ENCODE peak calls at places on chromosomes 6 and 20, in nine cellular contexts. One of them, this sample, is unnamed.

GRCh38 chr6:138722425-138723371 is 50.9 kb upstream of the CCDC28A start:
- DNase-seq in HFF-Myc: peak; percentile 3
- DNase-seq in fibroblast of the aortic adventitia: peak; percentile 70
- DNase-seq in heart left ventricle: no peak
- DNase-seq in MM.1S: no peak
- DNase-seq in ascending aorta: no peak
- DNase-seq in A549: no peak
- DNase-seq in mammary epithelial cell: peak; percentile 87
- DNase-seq in PC-3: peak; percentile 33
- DNase-seq in this sample: no peak

GRCh38 chr20:56630086-56630493 is 984 bp downstream of the TFAP2C start:
- DNase-seq in HFF-Myc: no peak
- DNase-seq in fibroblast of the aortic adventitia: no peak
- DNase-seq in heart left ventricle: no peak
- DNase-seq in MM.1S: peak; percentile 77
- DNase-seq in ascending aorta: no peak
- DNase-seq in A549: peak; percentile 88
- DNase-seq in mammary epithelial cell: peak; percentile 95
- DNase-seq in PC-3: peak; percentile 97
- DNase-seq in this sample: peak; percentile 51

GRCh38 chr6:46584586-46584985 is 68.0 kb downstream of the CYP39A1 start:
- DNase-seq in HFF-Myc: no peak
- DNase-seq in fibroblast of the aortic adventitia: no peak
- DNase-seq in heart left ventricle: no peak
- DNase-seq in MM.1S: no peak
- DNase-seq in ascending aorta: no peak
- DNase-seq in A549: no peak
- DNase-seq in mammary epithelial cell: peak; percentile 6
- DNase-seq in PC-3: peak; percentile 19
- DNase-seq in this sample: no peak

GRCh38 chr6:82894653-82895259 is 170.9 kb downstream of the UBE3D start:
- DNase-seq in HFF-Myc: no peak
- DNase-seq in fibroblast of the aortic adventitia: no peak
- DNase-seq in heart left ventricle: no peak
- DNase-seq in MM.1S: no peak
- DNase-seq in ascending aorta: no peak
- DNase-seq in A549: no peak
- DNase-seq in mammary epithelial cell: no peak
- DNase-seq in PC-3: no peak
- DNase-seq in this sample: no peak

GRCh38 chr6:113092795-113093194 is 745.7 kb downstream of the RFPL4B start:
- DNase-seq in HFF-Myc: no peak
- DNase-seq in fibroblast of the aortic adventitia: no peak
- DNase-seq in heart left ventricle: no peak
- DNase-seq in MM.1S: no peak
- DNase-seq in ascending aorta: no peak
- DNase-seq in A549: no peak
- DNase-seq in mammary epithelial cell: no peak
- DNase-seq in PC-3: no peak
- DNase-seq in this sample: no peak

GRCh38 chr6:130934848-130935585 is 107.8 kb downstream of the SMLR1 start:
- DNase-seq in HFF-Myc: no peak
- DNase-seq in fibroblast of the aortic adventitia: peak; percentile 57
- DNase-seq in heart left ventricle: no peak
- DNase-seq in MM.1S: no peak
- DNase-seq in ascending aorta: no peak
- DNase-seq in A549: no peak
- DNase-seq in mammary epithelial cell: no peak
- DNase-seq in PC-3: no peak
- DNase-seq in this sample: no peak

GRCh38 chr6:56745081-56745480 is 102.4 kb upstream of the DST start:
- DNase-seq in HFF-Myc: no peak
- DNase-seq in fibroblast of the aortic adventitia: no peak
- DNase-seq in heart left ventricle: no peak
- DNase-seq in MM.1S: no peak
- DNase-seq in ascending aorta: no peak
- DNase-seq in A549: no peak
- DNase-seq in mammary epithelial cell: peak; percentile 55
- DNase-seq in PC-3: no peak
- DNase-seq in this sample: no peak

GRCh38 chr6:158819977-158820632 is 937 bp upstream of the EZR start:
- DNase-seq in HFF-Myc: no peak
- DNase-seq in fibroblast of the aortic adventitia: peak; percentile 24
- DNase-seq in heart left ventricle: no peak
- DNase-seq in MM.1S: no peak
- DNase-seq in ascending aorta: no peak
- DNase-seq in A549: no peak
- DNase-seq in mammary epithelial cell: peak; percentile 46
- DNase-seq in PC-3: no peak
- DNase-seq in this sample: no peak

GRCh38 chr6:2940010-2940850 is 31.1 kb downstream of the SERPINB6 start:
- DNase-seq in HFF-Myc: no peak
- DNase-seq in fibroblast of the aortic adventitia: no peak
- DNase-seq in heart left ventricle: no peak
- DNase-seq in MM.1S: peak; percentile 91
- DNase-seq in ascending aorta: no peak
- DNase-seq in A549: no peak
- DNase-seq in mammary epithelial cell: no peak
- DNase-seq in PC-3: no peak
- DNase-seq in this sample: peak; percentile 88

GRCh38 chr6:39995633-39996032 is 61.4 kb upstream of the MOCS1 start:
- DNase-seq in HFF-Myc: no peak
- DNase-seq in fibroblast of the aortic adventitia: no peak
- DNase-seq in heart left ventricle: no peak
- DNase-seq in MM.1S: no peak
- DNase-seq in ascending aorta: no peak
- DNase-seq in A549: no peak
- DNase-seq in mammary epithelial cell: no peak
- DNase-seq in PC-3: no peak
- DNase-seq in this sample: no peak

GRCh38 chr6:34610819-34611477 is 54.8 kb upstream of the SPDEF start:
- DNase-seq in HFF-Myc: peak; percentile 38
- DNase-seq in fibroblast of the aortic adventitia: peak; percentile 89
- DNase-seq in heart left ventricle: no peak
- DNase-seq in MM.1S: no peak
- DNase-seq in ascending aorta: no peak
- DNase-seq in A549: peak; percentile 11
- DNase-seq in mammary epithelial cell: peak; percentile 64
- DNase-seq in PC-3: peak; percentile 94
- DNase-seq in this sample: no peak

GRCh38 chr20:54856202-54856601 is 380.8 kb downstream of the DOK5 start:
- DNase-seq in HFF-Myc: no peak
- DNase-seq in fibroblast of the aortic adventitia: no peak
- DNase-seq in heart left ventricle: no peak
- DNase-seq in MM.1S: no peak
- DNase-seq in ascending aorta: no peak
- DNase-seq in A549: no peak
- DNase-seq in mammary epithelial cell: no peak
- DNase-seq in PC-3: no peak
- DNase-seq in this sample: no peak

GRCh38 chr6:159788757-159789376 is 535 bp downstream of the TCP1 start:
- DNase-seq in HFF-Myc: no peak
- DNase-seq in fibroblast of the aortic adventitia: peak; percentile 31
- DNase-seq in heart left ventricle: peak; percentile 55
- DNase-seq in MM.1S: peak; percentile 15
- DNase-seq in ascending aorta: peak; percentile 18
- DNase-seq in A549: peak; percentile 15
- DNase-seq in mammary epithelial cell: peak; percentile 23
- DNase-seq in PC-3: peak; percentile 10
- DNase-seq in this sample: peak; percentile 64

GRCh38 chr6:64985726-64986125 is 721.3 kb downstream of the EYS start:
- DNase-seq in HFF-Myc: no peak
- DNase-seq in fibroblast of the aortic adventitia: no peak
- DNase-seq in heart left ventricle: no peak
- DNase-seq in MM.1S: no peak
- DNase-seq in ascending aorta: no peak
- DNase-seq in A549: no peak
- DNase-seq in mammary epithelial cell: no peak
- DNase-seq in PC-3: no peak
- DNase-seq in this sample: no peak

GRCh38 chr20:24942679-24943078 is 6.4 kb upstream of the CST7 start:
- DNase-seq in HFF-Myc: no peak
- DNase-seq in fibroblast of the aortic adventitia: no peak
- DNase-seq in heart left ventricle: no peak
- DNase-seq in MM.1S: no peak
- DNase-seq in ascending aorta: no peak
- DNase-seq in A549: no peak
- DNase-seq in mammary epithelial cell: no peak
- DNase-seq in PC-3: no peak
- DNase-seq in this sample: no peak

GRCh38 chr6:148440877-148441453 is 98.3 kb downstream of the SASH1 start:
- DNase-seq in HFF-Myc: peak; percentile 83
- DNase-seq in fibroblast of the aortic adventitia: peak; percentile 97
- DNase-seq in heart left ventricle: peak; percentile 58
- DNase-seq in MM.1S: no peak
- DNase-seq in ascending aorta: no peak
- DNase-seq in A549: peak; percentile 24
- DNase-seq in mammary epithelial cell: peak; percentile 69
- DNase-seq in PC-3: peak; percentile 93
- DNase-seq in this sample: no peak

GRCh38 chr6:117444600-117444999 is 18.9 kb upstream of the ROS1 start:
- DNase-seq in HFF-Myc: no peak
- DNase-seq in fibroblast of the aortic adventitia: peak; percentile 61
- DNase-seq in heart left ventricle: no peak
- DNase-seq in MM.1S: no peak
- DNase-seq in ascending aorta: no peak
- DNase-seq in A549: no peak
- DNase-seq in mammary epithelial cell: peak; percentile 41
- DNase-seq in PC-3: no peak
- DNase-seq in this sample: no peak

GRCh38 chr20:23264545-23264944 is 86.0 kb upstream of the NXT1 start:
- DNase-seq in HFF-Myc: no peak
- DNase-seq in fibroblast of the aortic adventitia: no peak
- DNase-seq in heart left ventricle: no peak
- DNase-seq in MM.1S: no peak
- DNase-seq in ascending aorta: no peak
- DNase-seq in A549: no peak
- DNase-seq in mammary epithelial cell: no peak
- DNase-seq in PC-3: no peak
- DNase-seq in this sample: no peak

GRCh38 chr20:62552613-62553012 is 76.8 kb upstream of the GATA5 start:
- DNase-seq in HFF-Myc: no peak
- DNase-seq in fibroblast of the aortic adventitia: no peak
- DNase-seq in heart left ventricle: no peak
- DNase-seq in MM.1S: no peak
- DNase-seq in ascending aorta: no peak
- DNase-seq in A549: no peak
- DNase-seq in mammary epithelial cell: no peak
- DNase-seq in PC-3: no peak
- DNase-seq in this sample: no peak
- H3K4me3 ChIP-seq in HFF-Myc: no peak overlapping the region
- H3K4me3 ChIP-seq in fibroblast of the aortic adventitia: no peak overlapping the region
- H3K4me3 ChIP-seq in heart left ventricle: peak overlapping the region; percentile 93
- H3K4me3 ChIP-seq in MM.1S: no peak overlapping the region
- H3K4me3 ChIP-seq in ascending aorta: no peak overlapping the region
- H3K4me3 ChIP-seq in A549: no peak overlapping the region
- H3K4me3 ChIP-seq in mammary epithelial cell: no peak overlapping the region
- H3K4me3 ChIP-seq in PC-3: no peak overlapping the region
- H3K4me3 ChIP-seq in this sample: no peak overlapping the region

GRCh38 chr6:43772571-43773049 is 2.6 kb downstream of the VEGFA start:
- DNase-seq in HFF-Myc: no peak
- DNase-seq in fibroblast of the aortic adventitia: no peak
- DNase-seq in heart left ventricle: peak; percentile 72
- DNase-seq in MM.1S: peak; percentile 35
- DNase-seq in ascending aorta: no peak
- DNase-seq in A549: no peak
- DNase-seq in mammary epithelial cell: no peak
- DNase-seq in PC-3: no peak
- DNase-seq in this sample: no peak
- H3K4me3 ChIP-seq in HFF-Myc: peak overlapping the region; percentile 93
- H3K4me3 ChIP-seq in fibroblast of the aortic adventitia: peak overlapping the region; percentile 97
- H3K4me3 ChIP-seq in heart left ventricle: peak overlapping the region; percentile 92
- H3K4me3 ChIP-seq in MM.1S: peak overlapping the region; percentile 73
- H3K4me3 ChIP-seq in ascending aorta: peak overlapping the region; percentile 97
- H3K4me3 ChIP-seq in A549: peak overlapping the region; percentile 59
- H3K4me3 ChIP-seq in mammary epithelial cell: peak overlapping the region; percentile 97
- H3K4me3 ChIP-seq in PC-3: peak overlapping the region; percentile 98
- H3K4me3 ChIP-seq in this sample: peak overlapping the region; percentile 85

GRCh38 chr6:5302220-5302946 is 41.1 kb downstream of the FARS2 start:
- DNase-seq in HFF-Myc: no peak
- DNase-seq in fibroblast of the aortic adventitia: no peak
- DNase-seq in heart left ventricle: no peak
- DNase-seq in MM.1S: no peak
- DNase-seq in ascending aorta: no peak
- DNase-seq in A549: no peak
- DNase-seq in mammary epithelial cell: no peak
- DNase-seq in PC-3: no peak
- DNase-seq in this sample: peak; percentile 83
- H3K4me3 ChIP-seq in HFF-Myc: no peak overlapping the region
- H3K4me3 ChIP-seq in fibroblast of the aortic adventitia: no peak overlapping the region
- H3K4me3 ChIP-seq in heart left ventricle: no peak overlapping the region
- H3K4me3 ChIP-seq in MM.1S: peak overlapping the region; percentile 1
- H3K4me3 ChIP-seq in ascending aorta: no peak overlapping the region
- H3K4me3 ChIP-seq in A549: no peak overlapping the region
- H3K4me3 ChIP-seq in mammary epithelial cell: no peak overlapping the region
- H3K4me3 ChIP-seq in PC-3: no peak overlapping the region
- H3K4me3 ChIP-seq in this sample: peak overlapping the region; percentile 40

GRCh38 chr6:71194730-71195129 is 93.9 kb upstream of the OGFRL1 start:
- DNase-seq in HFF-Myc: no peak
- DNase-seq in fibroblast of the aortic adventitia: peak; percentile 69
- DNase-seq in heart left ventricle: no peak
- DNase-seq in MM.1S: no peak
- DNase-seq in ascending aorta: no peak
- DNase-seq in A549: peak; percentile 5
- DNase-seq in mammary epithelial cell: peak; percentile 5
- DNase-seq in PC-3: peak; percentile 63
- DNase-seq in this sample: no peak

GRCh38 chr6:71198908-71199307 is 89.7 kb upstream of the OGFRL1 start:
- DNase-seq in HFF-Myc: no peak
- DNase-seq in fibroblast of the aortic adventitia: no peak
- DNase-seq in heart left ventricle: no peak
- DNase-seq in MM.1S: no peak
- DNase-seq in ascending aorta: no peak
- DNase-seq in A549: no peak
- DNase-seq in mammary epithelial cell: no peak
- DNase-seq in PC-3: no peak
- DNase-seq in this sample: no peak

GRCh38 chr6:71197770-71198169 is 90.8 kb upstream of the OGFRL1 start:
- DNase-seq in HFF-Myc: no peak
- DNase-seq in fibroblast of the aortic adventitia: peak; percentile 27
- DNase-seq in heart left ventricle: no peak
- DNase-seq in MM.1S: no peak
- DNase-seq in ascending aorta: no peak
- DNase-seq in A549: no peak
- DNase-seq in mammary epithelial cell: peak; percentile 43
- DNase-seq in PC-3: peak; percentile 38
- DNase-seq in this sample: no peak

GRCh38 chr6:71199796-71200195 is 88.8 kb upstream of the OGFRL1 start:
- DNase-seq in HFF-Myc: no peak
- DNase-seq in fibroblast of the aortic adventitia: no peak
- DNase-seq in heart left ventricle: no peak
- DNase-seq in MM.1S: no peak
- DNase-seq in ascending aorta: no peak
- DNase-seq in A549: no peak
- DNase-seq in mammary epithelial cell: no peak
- DNase-seq in PC-3: no peak
- DNase-seq in this sample: no peak

DNA sequence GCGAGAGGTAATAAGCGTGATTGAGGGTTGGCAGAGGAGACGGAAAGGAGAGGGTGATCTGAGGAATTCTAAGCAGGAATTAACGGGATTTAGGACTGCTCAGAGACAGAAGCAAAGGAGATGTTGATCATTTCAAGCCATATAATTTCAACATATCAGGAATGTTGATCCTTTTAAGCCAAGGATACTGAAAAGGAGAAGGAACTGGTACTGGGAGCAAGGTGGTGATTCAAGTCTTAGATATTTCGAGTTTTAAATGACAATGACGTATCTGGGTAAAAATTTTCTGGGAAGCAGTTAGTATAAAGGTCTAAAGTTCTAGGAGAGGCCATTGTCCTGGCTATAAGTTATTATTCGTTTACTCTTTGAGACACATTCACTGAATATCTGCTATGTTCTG is 91.3 kb upstream of the OGFRL1 start:
- DNase-seq in HFF-Myc: no peak
- DNase-seq in fibroblast of the aortic adventitia: peak; percentile 41
- DNase-seq in heart left ventricle: no peak
- DNase-seq in MM.1S: no peak
- DNase-seq in ascending aorta: no peak
- DNase-seq in A549: no peak
- DNase-seq in mammary epithelial cell: peak; percentile 21
- DNase-seq in PC-3: peak; percentile 64
- DNase-seq in this sample: no peak
- H3K4me3 ChIP-seq in HFF-Myc: no peak overlapping the region
- H3K4me3 ChIP-seq in fibroblast of the aortic adventitia: no peak overlapping the region
- H3K4me3 ChIP-seq in heart left ventricle: no peak overlapping the region
- H3K4me3 ChIP-seq in MM.1S: no peak overlapping the region
- H3K4me3 ChIP-seq in ascending aorta: no peak overlapping the region
- H3K4me3 ChIP-seq in A549: no peak overlapping the region
- H3K4me3 ChIP-seq in mammary epithelial cell: no peak overlapping the region
- H3K4me3 ChIP-seq in PC-3: peak overlapping the region; percentile 22
- H3K4me3 ChIP-seq in this sample: no peak overlapping the region

This sample was measured in GM06990.